ENCODE peak calls at places on chromosome 9, in four cellular contexts. S is PC-9, R is adrenal gland, P is neural progenitor cell. Z is an unnamed sample.
A peak's percentile ranks its signal among the peaks of the same experiment; 100 is the strongest.

GRCh38 chr9:31445357-31445756 is 939.1 kb upstream of the ACO1 start:
- DNase-seq in S (no peak), R (no peak), P (no peak), Z (no peak)

GRCh38 chr9:89234186-89234585 is 55.6 kb upstream of the SHC3 start:
- DNase-seq in S (no peak), R (no peak), P (no peak), Z (no peak)

GRCh38 chr9:99056876-99057664 is 47.8 kb upstream of the TGFBR1 start:
- DNase-seq in S (peak; percentile 82), R (no peak), P (no peak), Z (peak; percentile 89)

GRCh38 chr9:5949103-5949699 is 58.5 kb downstream of the MLANA start:
- DNase-seq in S (peak; percentile 44), R (no peak), P (no peak), Z (no peak)

GRCh38 chr9:126842977-126843799 is 17.3 kb upstream of the ZBTB34 start:
- DNase-seq in S (no peak), R (no peak), P (no peak), Z (no peak)

GRCh38 chr9:127505396-127506116 is 54.2 kb downstream of the LRSAM1 start:
- DNase-seq in S (no peak), R (peak; percentile 76), P (peak; percentile 72), Z (peak; percentile 40)

GRCh38 chr9:94799578-94800264 is 73.2 kb downstream of the AOPEP start:
- DNase-seq in S (peak; percentile 61), R (no peak), P (no peak), Z (peak; percentile 75)

GRCh38 chr9:91131433-91131839 is 230.3 kb downstream of the AUH start:
- DNase-seq in S (peak; percentile 67), R (peak; percentile 47), P (no peak), Z (peak; percentile 96)

GRCh38 chr9:135077497-135078200 is 9.8 kb upstream of the OLFM1 start:
- DNase-seq in S (no peak), R (peak; percentile 21), P (peak; percentile 84), Z (peak; percentile 4)

GRCh38 chr9:74951725-74952151 is 974 bp downstream of the C9orf40 start:
- DNase-seq in S (no peak), R (peak; percentile 54), P (peak; percentile 58), Z (peak; percentile 14)

GRCh38 chr9:115254781-115255180 is 136.8 kb upstream of the TNC start:
- DNase-seq in S (no peak), R (no peak), P (no peak), Z (no peak)

GRCh38 chr9:7108956-7109355 is 351.2 kb downstream of the KDM4C start:
- DNase-seq in S (no peak), R (no peak), P (no peak), Z (no peak)

GRCh38 chr9:127611796-127612790 is at the start of gene STXBP1:
- DNase-seq in S (no peak), R (peak; percentile 88), P (peak; percentile 95), Z (peak; percentile 53)

GRCh38 chr9:79581388-79581787 is 9.6 kb downstream of the TLE4 start:
- DNase-seq in S (no peak), R (no peak), P (no peak), Z (peak; percentile 61)

GRCh38 chr9:127923771-127924170 is 6.8 kb downstream of the PIP5KL1 start:
- DNase-seq in S (peak; percentile 53), R (no peak), P (no peak), Z (peak; percentile 96)

GRCh38 chr9:128972956-128973355 is 25.5 kb downstream of the NUP188 start:
- DNase-seq in S (no peak), R (no peak), P (no peak), Z (peak; percentile 71)

GRCh38 chr9:71812385-71812784 is 44.1 kb upstream of the CEMIP2 start:
- DNase-seq in S (no peak), R (no peak), P (peak; percentile 11), Z (no peak)

DNA sequence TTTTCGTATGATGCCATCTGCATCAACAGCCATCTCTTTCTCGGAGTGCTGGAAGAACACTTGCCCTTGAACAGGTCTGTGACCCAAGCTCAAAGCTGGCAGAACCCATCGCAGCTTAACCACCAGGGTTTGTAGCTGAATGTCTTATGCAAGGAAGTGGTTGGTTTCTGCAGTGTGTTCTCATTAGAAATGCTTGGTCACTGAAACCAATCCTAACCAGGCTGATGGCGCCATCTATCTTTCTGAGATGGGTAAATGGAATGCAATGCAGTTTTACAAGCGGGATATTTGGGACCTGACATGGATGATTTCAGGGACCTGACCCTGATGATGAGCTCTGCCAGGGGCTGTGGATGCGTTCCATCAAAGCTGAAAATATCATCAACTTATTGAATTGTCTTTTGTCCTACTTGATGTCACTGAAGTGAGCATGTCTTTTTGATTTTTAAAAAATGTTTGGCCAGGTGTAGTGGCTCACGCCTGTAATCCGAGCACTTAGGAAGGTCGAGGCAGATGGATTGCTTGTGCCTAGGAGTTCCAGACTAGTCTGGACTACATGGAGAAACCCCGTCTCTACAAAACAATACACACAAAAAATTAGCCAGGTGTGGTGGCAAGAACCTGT is 28.7 kb downstream of the DMRT3 start:
- DNase-seq in S (peak; percentile 41), R (peak; percentile 35), P (peak; percentile 61), Z (peak; percentile 57)
- TF ChIP-seq CTCF in S (peak; percentile 58), R (peak; percentile 36), P (peak; percentile 64), Z (peak; percentile 56)

DNA sequence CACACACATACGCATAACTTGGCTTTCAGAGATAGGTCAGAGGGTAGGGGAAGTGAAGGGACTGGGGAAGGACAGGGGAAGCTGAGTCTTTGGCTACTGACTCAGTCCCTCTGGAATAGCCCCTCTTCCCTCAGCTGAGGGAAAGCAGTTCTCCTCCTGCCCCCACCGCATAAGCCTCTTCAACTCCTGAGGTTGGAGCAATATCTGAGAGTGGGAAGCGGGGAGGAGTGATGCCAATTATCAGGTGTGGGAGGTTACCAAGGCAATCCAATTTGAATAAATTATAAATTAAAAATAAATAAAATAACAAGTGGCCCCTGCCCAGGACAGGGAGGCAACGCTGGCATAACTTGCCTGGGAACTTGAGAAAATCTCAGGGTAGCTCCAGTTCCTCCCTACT is 1.7 kb upstream of the STOML2 start:
- DNase-seq in S (no peak), R (no peak), P (no peak), Z (no peak)
- H3K36me3 ChIP-seq in S (no peaks in the 10 kb centered on the region), R (peaks cover 62% of the 10 kb centered on the region), P (no peaks in the 10 kb centered on the region), Z (peaks cover 60% of the 10 kb centered on the region)

DNA sequence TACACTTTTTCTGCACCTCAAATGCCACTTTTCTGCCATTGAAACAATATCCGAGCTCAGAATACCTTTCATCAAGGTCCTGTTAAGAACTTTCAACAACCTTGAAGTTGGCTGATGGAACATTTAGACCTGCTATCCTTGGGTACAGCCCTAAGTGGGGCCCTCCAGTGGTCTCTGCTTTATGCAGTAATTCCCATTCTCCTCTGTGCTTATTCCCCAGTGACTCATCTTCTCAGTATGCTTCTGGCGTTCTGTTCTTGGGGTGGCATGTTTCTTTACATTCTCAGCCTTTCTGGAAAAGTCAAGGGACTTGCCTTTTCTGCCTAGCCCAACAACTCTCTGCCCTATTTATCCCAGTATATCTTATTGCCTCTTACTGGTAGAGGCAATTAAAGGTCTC is 7.1 kb downstream of the ANP32B start:
- DNase-seq in S (peak; percentile 68), R (no peak), P (no peak), Z (peak; percentile 62)
- TF ChIP-seq CTCF in S (no peak), R (no peak), P (no peak), Z (peak; percentile 61)

GRCh38 chr9:92709240-92709639 is 39.3 kb upstream of the IPPK start:
- DNase-seq in S (no peak), R (no peak), P (no peak), Z (no peak)
- H3K36me3 ChIP-seq in S (peaks cover 6% of the 10 kb centered on the region), R (peaks cover 22% of the 10 kb centered on the region), P (no peaks in the 10 kb centered on the region), Z (peaks cover 20% of the 10 kb centered on the region)

GRCh38 chr9:121824651-121825480 is 173.4 kb downstream of the DAB2IP start:
- DNase-seq in S (no peak), R (no peak), P (no peak), Z (no peak)
- TF ChIP-seq CTCF in S (no peak), R (no peak), P (peak; percentile 12), Z (no peak)

GRCh38 chr9:111922324-111923013 is 25.9 kb downstream of the UGCG start:
- DNase-seq in S (no peak), R (no peak), P (no peak), Z (no peak)
- H3K36me3 ChIP-seq in S (peaks cover 28% of the 10 kb centered on the region), R (no peaks in the 10 kb centered on the region), P (peaks cover 4% of the 10 kb centered on the region), Z (peaks cover 57% of the 10 kb centered on the region)

DNA sequence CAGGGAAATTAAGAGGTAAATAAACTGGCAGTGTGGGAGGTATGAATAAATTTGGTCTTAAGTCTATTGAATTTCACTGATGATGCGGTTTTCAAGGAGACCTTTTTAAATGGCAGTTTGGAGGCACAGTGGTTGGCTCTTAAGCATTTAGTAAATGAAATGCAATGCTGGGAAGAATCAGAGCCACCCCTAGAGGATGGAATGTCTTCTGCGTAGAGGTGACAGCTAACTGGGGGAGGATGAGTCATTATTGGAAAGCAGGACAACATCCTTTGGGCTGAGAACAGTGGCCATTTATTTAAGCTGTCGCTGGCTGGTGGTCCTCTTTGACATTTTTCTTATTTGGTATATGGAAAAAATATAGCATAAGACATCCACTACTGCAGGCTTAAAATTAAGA is 163.2 kb downstream of the SH3GL2 start:
- DNase-seq in S (no peak), R (no peak), P (peak; percentile 65), Z (no peak)
- TF ChIP-seq CTCF in S (no peak), R (no peak), P (peak; percentile 67), Z (peak; percentile 30)

DNA sequence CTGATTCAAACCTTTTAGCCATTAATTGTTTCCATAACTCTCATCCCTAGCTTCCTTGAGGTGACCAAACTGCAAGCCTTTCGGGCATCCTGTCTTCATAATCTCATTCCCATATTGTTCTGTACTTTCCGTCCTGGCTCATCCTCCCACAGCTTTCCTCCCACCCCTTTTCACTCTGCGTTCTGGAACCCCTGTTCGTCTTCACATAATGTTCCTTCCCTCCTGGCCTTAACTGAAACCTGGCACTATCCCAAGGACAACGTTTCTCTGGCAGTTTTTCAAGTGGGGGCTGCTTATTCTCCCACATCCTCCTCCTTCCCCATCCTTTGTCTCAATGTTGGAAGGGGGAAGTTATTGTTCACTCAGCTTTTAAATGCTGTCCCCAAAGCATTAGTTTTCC is 1.5 kb downstream of the ZNF189 start:
- DNase-seq in S (no peak), R (peak; percentile 49), P (no peak), Z (peak; percentile 29)
- H3K36me3 ChIP-seq in S (peaks cover 68% of the 10 kb centered on the region), R (peaks cover 47% of the 10 kb centered on the region), P (peaks cover 44% of the 10 kb centered on the region), Z (peaks cover 50% of the 10 kb centered on the region)

DNA sequence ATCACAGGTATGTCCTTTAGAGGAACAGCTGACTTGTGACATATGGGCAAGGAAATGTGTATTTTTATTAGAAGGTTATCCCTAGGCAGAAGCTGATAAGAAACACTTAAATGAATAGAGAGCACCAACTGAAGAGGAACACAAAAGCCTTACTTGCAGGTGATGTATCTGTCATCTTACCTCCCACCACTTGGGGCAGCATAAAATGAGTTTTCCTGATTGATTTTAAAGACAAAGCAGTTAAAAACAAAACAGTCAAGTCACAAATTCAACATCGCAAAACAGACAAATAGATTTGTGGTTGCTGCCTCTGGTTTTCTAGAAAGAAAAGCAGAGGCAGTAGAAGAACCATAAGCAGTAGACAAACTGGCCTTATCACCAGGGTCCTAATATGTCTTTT is 302.4 kb upstream of the ZNF462 start:
- DNase-seq in S (no peak), R (no peak), P (no peak), Z (no peak)
- TF ChIP-seq CTCF in S (peak; percentile 62), R (no peak), P (peak; percentile 47), Z (peak; percentile 32)